ENCODE peak calls at places on chromosomes 4 and X, in six cellular contexts. Q, J, B, Z, F and E are unnamed samples.

GRCh38 chr4:14653338-14653737 is 348.9 kb upstream of the CPEB2 start:
- DNase-seq in F (no peak), Q (no peak), Z (no peak), J (no peak), B (no peak), E (no peak)

GRCh38 chr4:88135362-88135663 is 23.1 kb downstream of the ABCG2 start:
- DNase-seq in J (no peak), Z (no peak), F (no peak), B (no peak), Q (no peak), E (no peak)

GRCh38 chr4:7802093-7802726 is 137.5 kb downstream of the AFAP1 start:
- DNase-seq in Q (peak; percentile 79), J (peak; percentile 89), B (peak; percentile 91), F (peak; percentile 51), Z (peak; percentile 66), E (peak; percentile 91)

GRCh38 chr4:56843421-56843899 is 22.0 kb upstream of the SPINK2 start:
- DNase-seq in B (peak; percentile 28), Q (no peak), F (no peak), J (peak; percentile 65), Z (no peak), E (peak; percentile 12)

GRCh38 chr4:183503497-183504063 is 1.3 kb upstream of the ING2 start:
- DNase-seq in Q (peak; percentile 35), F (no peak), J (no peak), Z (no peak), B (no peak), E (no peak)

GRCh38 chr4:138114434-138114833 is 127.7 kb downstream of the SLC7A11 start:
- DNase-seq in F (no peak), Z (no peak), J (no peak), B (no peak), Q (no peak), E (peak; percentile 3)

GRCh38 chr4:70654605-70655011 is 11.7 kb downstream of the JCHAIN start:
- DNase-seq in F (no peak), J (no peak), B (no peak), Z (no peak), Q (no peak), E (peak; percentile 30)

GRCh38 chrX:153438522-153438921 is 7.3 kb downstream of the TREX2 start:
- DNase-seq in F (no peak), J (no peak), B (peak; percentile 39), Z (no peak), Q (no peak), E (peak; percentile 49)

GRCh38 chr4:120918788-120919187 is 3.7 kb downstream of the PRDM5 start:
- DNase-seq in J (peak; percentile 20), B (no peak), Q (no peak), F (no peak), Z (no peak), E (peak; percentile 65)

GRCh38 chrX:126395909-126396308 is 156.7 kb downstream of the DCAF12L1 start:
- DNase-seq in J (no peak), F (no peak), B (no peak), Z (no peak), Q (no peak), E (no peak)

GRCh38 chrX:78650906-78651437 is 8.2 kb downstream of the RTL3 start:
- DNase-seq in J (peak; percentile 0), Q (peak; percentile 2), F (no peak), Z (no peak), B (no peak), E (peak; percentile 55)

GRCh38 chr4:188778880-188779279 is 639.6 kb downstream of the TRIML1 start:
- DNase-seq in B (no peak), Z (no peak), J (no peak), F (no peak), Q (no peak), E (peak; percentile 12)

DNA sequence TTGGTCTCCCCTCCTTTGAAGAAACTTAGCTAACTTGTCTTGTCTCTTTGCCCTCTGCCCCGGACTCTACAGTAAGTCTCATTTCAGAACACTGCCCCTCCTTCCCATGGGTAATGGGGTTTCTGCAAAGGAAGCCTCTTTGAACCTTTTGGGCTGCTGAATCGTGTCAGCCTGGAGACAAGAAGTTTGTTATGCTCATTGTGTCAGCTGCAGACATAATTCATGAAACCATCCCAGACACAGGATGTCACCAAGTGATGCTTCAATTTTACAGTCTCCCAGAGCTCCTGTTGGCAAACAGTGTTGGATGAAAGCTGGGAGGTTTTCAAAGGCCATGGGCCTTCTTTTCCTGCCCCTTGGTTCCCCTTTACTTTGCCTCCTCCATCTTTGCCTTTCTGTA is 223.1 kb upstream of the TAPT1 start:
- DNase-seq in Q (no peak), B (no peak), F (no peak), Z (no peak), J (no peak), E (no peak)
- H3K27me3 ChIP-seq in Q (no peaks in the 10 kb centered on the region), B (no peaks in the 10 kb centered on the region), F (no peaks in the 10 kb centered on the region), Z (peaks cover 4% of the 10 kb centered on the region), J (peaks cover 69% of the 10 kb centered on the region), E (no peaks in the 10 kb centered on the region)

DNA sequence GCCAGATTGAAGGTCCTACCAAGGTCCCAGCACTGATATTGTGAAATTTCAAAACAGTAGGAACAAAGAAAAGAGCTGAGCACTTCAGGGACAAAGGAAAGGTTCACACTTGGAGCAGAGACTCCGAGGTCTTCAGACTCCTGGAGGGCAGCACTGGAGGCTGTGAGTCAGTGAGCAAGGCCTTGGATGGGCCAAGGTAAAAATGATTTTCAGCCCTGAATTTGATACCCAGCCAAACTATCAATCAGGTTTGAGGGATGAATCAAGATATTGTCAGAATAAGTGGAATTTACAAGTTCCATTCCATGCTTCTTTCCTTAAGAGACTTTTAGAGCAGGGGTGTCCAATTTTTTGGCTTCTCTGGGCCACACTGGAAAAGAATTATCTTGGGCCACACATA is 111.7 kb downstream of the ADRA2C start:
- DNase-seq in Z (no peak), B (no peak), F (no peak), Q (no peak), J (no peak), E (no peak)
- H3K9me2 ChIP-seq in Z (no peaks in the 10 kb centered on the region), B (no peaks in the 10 kb centered on the region), F (no peaks in the 10 kb centered on the region), Q (no peaks in the 10 kb centered on the region), J (no peaks in the 10 kb centered on the region), E (no peaks in the 10 kb centered on the region)

GRCh38 chr4:54096563-54096962 is 3.4 kb upstream of the GSX2 start:
- DNase-seq in Z (no peak), Q (no peak), B (no peak), J (peak; percentile 78), F (no peak), E (no peak)
- TF ChIP-seq EZH2 in Z (no peak), Q (no peak), B (peak; percentile 54), J (no peak), F (no peak), E (no peak)

DNA sequence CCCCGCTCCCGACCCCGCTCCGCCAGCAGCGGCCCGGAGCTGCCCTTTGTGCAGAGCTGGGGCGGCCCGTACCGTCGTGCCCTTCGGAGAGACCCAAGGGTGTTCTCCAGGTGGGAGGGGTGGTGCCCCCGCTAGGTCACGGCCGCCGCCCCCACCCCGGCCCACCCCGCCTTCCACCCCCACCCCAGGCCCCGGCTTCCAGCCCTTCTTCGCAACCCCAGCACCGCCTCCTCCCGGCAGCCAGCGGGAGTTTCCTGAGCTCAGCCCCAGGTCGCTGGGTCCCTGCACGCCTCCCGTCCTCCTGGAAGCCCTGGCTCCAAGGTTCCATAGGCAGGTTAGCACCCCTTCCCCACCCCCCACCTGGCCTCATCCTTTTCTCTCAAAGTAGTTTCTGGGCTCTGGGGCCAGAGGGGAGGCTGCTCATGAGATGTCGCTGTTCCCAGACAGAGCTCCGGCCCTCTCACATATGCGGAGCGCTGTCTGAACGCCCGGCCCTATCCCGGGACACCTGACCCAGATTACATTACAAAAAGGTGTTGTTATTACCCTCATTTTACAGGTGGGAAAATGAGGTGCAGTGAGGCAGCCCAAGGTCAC is 25.2 kb upstream of the FGFR3 start:
- DNase-seq in B (peak; percentile 87), Q (no peak), J (peak; percentile 91), F (no peak), Z (no peak), E (peak; percentile 71)
- H3K27me3 ChIP-seq in B (no peaks in the 10 kb centered on the region), Q (no peaks in the 10 kb centered on the region), J (no peaks in the 10 kb centered on the region), F (peaks cover 2% of the 10 kb centered on the region), Z (no peaks in the 10 kb centered on the region), E (no peaks in the 10 kb centered on the region)

GRCh38 chrX:19958530-19959486 is 32.1 kb downstream of the BCLAF3 start:
- DNase-seq in Q (peak; percentile 13), J (no peak), B (no peak), Z (no peak), F (no peak), E (no peak)

GRCh38 chrX:19966056-19966455 is 24.8 kb downstream of the BCLAF3 start:
- DNase-seq in B (no peak), Z (no peak), J (no peak), F (no peak), Q (no peak), E (no peak)

DNA sequence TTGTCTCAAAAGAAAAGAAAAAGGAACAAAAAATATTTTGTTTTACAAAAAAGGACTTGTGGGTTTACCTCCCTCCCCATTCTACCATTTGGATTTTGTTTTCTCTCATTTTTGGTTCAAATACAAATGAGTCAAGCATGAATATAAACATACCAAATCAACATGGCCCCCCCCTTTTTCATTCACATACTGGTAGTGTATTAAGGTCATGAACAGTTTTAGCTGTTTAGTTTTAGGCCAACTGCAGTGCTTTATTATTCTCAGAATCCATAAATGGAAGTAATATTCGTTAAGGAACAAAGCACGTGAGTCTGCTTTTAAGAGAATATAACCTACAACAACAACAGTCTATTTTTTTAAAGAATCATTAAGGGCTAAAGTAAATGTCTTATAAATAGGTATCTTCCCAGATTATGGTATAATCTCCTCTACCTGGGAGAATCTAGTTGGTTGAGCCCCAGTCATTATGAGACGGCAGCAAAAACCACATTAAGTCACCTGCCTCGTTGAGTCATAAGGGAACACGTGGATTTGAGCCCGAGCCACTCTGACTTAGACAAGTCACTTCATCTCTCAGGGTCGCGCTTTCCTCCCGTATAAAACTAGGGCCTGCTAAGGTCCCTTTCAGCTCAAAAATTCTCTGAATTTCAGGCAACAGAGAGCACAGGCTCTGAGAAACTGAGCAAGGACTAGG is 26.7 kb downstream of the BCLAF3 start:
- DNase-seq in Z (no peak), B (no peak), Q (peak; percentile 62), F (no peak), J (no peak), E (no peak)
- H3K9me2 ChIP-seq in Z (no peaks in the 10 kb centered on the region), B (no peaks in the 10 kb centered on the region), Q (no peaks in the 10 kb centered on the region), F (no peaks in the 10 kb centered on the region), J (no peaks in the 10 kb centered on the region), E (no peaks in the 10 kb centered on the region)

GRCh38 chr4:78137538-78137937 is 80.4 kb downstream of the FRAS1 start:
- DNase-seq in F (no peak), J (no peak), Q (peak; percentile 31), B (no peak), Z (no peak), E (peak; percentile 67)
- TF ChIP-seq EZH2 in F (no peak), J (no peak), Q (no peak), B (no peak), Z (no peak), E (no peak)

GRCh38 chrX:133090410-133090809 is 6.5 kb downstream of the USP26 start:
- DNase-seq in B (no peak), J (no peak), F (peak; percentile 35), Z (no peak), Q (peak; percentile 23), E (no peak)
- H3K27me3 ChIP-seq in B (no peaks in the 10 kb centered on the region), J (no peaks in the 10 kb centered on the region), F (no peaks in the 10 kb centered on the region), Z (no peaks in the 10 kb centered on the region), Q (no peaks in the 10 kb centered on the region), E (no peaks in the 10 kb centered on the region)